ENCODE peak calls at places on chromosomes 6 and 20, in nine cellular contexts. One of them, this sample, is unnamed.

GRCh38 chr6:20630617-20631448 is 96.6 kb downstream of the CDKAL1 start:
- DNase-seq in NCI-H2081 treated with DMSO at 0.1 percent for 48 hours: no peak
- DNase-seq in DND-41: no peak
- DNase-seq in hepatic stellate cell: no peak
- DNase-seq in lung: no peak
- DNase-seq in A172: no peak
- DNase-seq in activated T-helper 9 cell treated with anti-CD3 and anti-CD28 coated beads, Interleukin-2, amount 50 U/mL, for 16 hours: no peak
- DNase-seq in activated B cell treated with CpG ODN at 0.5 μM for 24 hours: no peak
- DNase-seq in cardiac muscle cell: no peak
- DNase-seq in this sample: no peak

GRCh38 chr6:106098383-106099234 is 12.5 kb downstream of the PRDM1 start:
- DNase-seq in NCI-H2081 treated with DMSO at 0.1 percent for 48 hours: no peak
- DNase-seq in DND-41: no peak
- DNase-seq in hepatic stellate cell: peak; percentile 52
- DNase-seq in lung: peak; percentile 52
- DNase-seq in A172: no peak
- DNase-seq in activated T-helper 9 cell treated with anti-CD3 and anti-CD28 coated beads, Interleukin-2, amount 50 U/mL, for 16 hours: peak; percentile 70
- DNase-seq in activated B cell treated with CpG ODN at 0.5 μM for 24 hours: no peak
- DNase-seq in cardiac muscle cell: peak; percentile 72
- DNase-seq in this sample: peak; percentile 87

GRCh38 chr20:46011631-46012482 is 3.1 kb downstream of the MMP9 start:
- DNase-seq in NCI-H2081 treated with DMSO at 0.1 percent for 48 hours: no peak
- DNase-seq in DND-41: peak; percentile 50
- DNase-seq in hepatic stellate cell: peak; percentile 40
- DNase-seq in lung: peak; percentile 75
- DNase-seq in A172: no peak
- DNase-seq in activated T-helper 9 cell treated with anti-CD3 and anti-CD28 coated beads, Interleukin-2, amount 50 U/mL, for 16 hours: no peak
- DNase-seq in activated B cell treated with CpG ODN at 0.5 μM for 24 hours: no peak
- DNase-seq in cardiac muscle cell: peak; percentile 50
- DNase-seq in this sample: peak; percentile 18

GRCh38 chr6:1838604-1839003 is 228.9 kb downstream of the FOXC1 start:
- DNase-seq in NCI-H2081 treated with DMSO at 0.1 percent for 48 hours: no peak
- DNase-seq in DND-41: no peak
- DNase-seq in hepatic stellate cell: no peak
- DNase-seq in lung: no peak
- DNase-seq in A172: peak; percentile 63
- DNase-seq in activated T-helper 9 cell treated with anti-CD3 and anti-CD28 coated beads, Interleukin-2, amount 50 U/mL, for 16 hours: no peak
- DNase-seq in activated B cell treated with CpG ODN at 0.5 μM for 24 hours: no peak
- DNase-seq in cardiac muscle cell: no peak
- DNase-seq in this sample: no peak

GRCh38 chr6:51182884-51183283 is 364.2 kb downstream of the TFAP2B start:
- DNase-seq in NCI-H2081 treated with DMSO at 0.1 percent for 48 hours: no peak
- DNase-seq in DND-41: no peak
- DNase-seq in hepatic stellate cell: no peak
- DNase-seq in lung: no peak
- DNase-seq in A172: no peak
- DNase-seq in activated T-helper 9 cell treated with anti-CD3 and anti-CD28 coated beads, Interleukin-2, amount 50 U/mL, for 16 hours: no peak
- DNase-seq in activated B cell treated with CpG ODN at 0.5 μM for 24 hours: no peak
- DNase-seq in cardiac muscle cell: no peak
- DNase-seq in this sample: no peak

GRCh38 chr6:150273457-150274309 is 95.1 kb upstream of the IYD start:
- DNase-seq in NCI-H2081 treated with DMSO at 0.1 percent for 48 hours: no peak
- DNase-seq in DND-41: no peak
- DNase-seq in hepatic stellate cell: no peak
- DNase-seq in lung: no peak
- DNase-seq in A172: peak; percentile 52
- DNase-seq in activated T-helper 9 cell treated with anti-CD3 and anti-CD28 coated beads, Interleukin-2, amount 50 U/mL, for 16 hours: no peak
- DNase-seq in activated B cell treated with CpG ODN at 0.5 μM for 24 hours: no peak
- DNase-seq in cardiac muscle cell: no peak
- DNase-seq in this sample: no peak

GRCh38 chr6:109318328-109318876 is 63.9 kb downstream of the CD164 start:
- DNase-seq in NCI-H2081 treated with DMSO at 0.1 percent for 48 hours: no peak
- DNase-seq in DND-41: peak; percentile 33
- DNase-seq in hepatic stellate cell: no peak
- DNase-seq in lung: no peak
- DNase-seq in A172: no peak
- DNase-seq in activated T-helper 9 cell treated with anti-CD3 and anti-CD28 coated beads, Interleukin-2, amount 50 U/mL, for 16 hours: no peak
- DNase-seq in activated B cell treated with CpG ODN at 0.5 μM for 24 hours: no peak
- DNase-seq in cardiac muscle cell: no peak
- DNase-seq in this sample: no peak

GRCh38 chr20:6029538-6029937 is 24.3 kb downstream of the LRRN4 start:
- DNase-seq in NCI-H2081 treated with DMSO at 0.1 percent for 48 hours: no peak
- DNase-seq in DND-41: no peak
- DNase-seq in hepatic stellate cell: no peak
- DNase-seq in lung: no peak
- DNase-seq in A172: no peak
- DNase-seq in activated T-helper 9 cell treated with anti-CD3 and anti-CD28 coated beads, Interleukin-2, amount 50 U/mL, for 16 hours: no peak
- DNase-seq in activated B cell treated with CpG ODN at 0.5 μM for 24 hours: no peak
- DNase-seq in cardiac muscle cell: peak; percentile 45
- DNase-seq in this sample: no peak

GRCh38 chr6:115838763-115839401 is 221.8 kb downstream of the FRK start:
- DNase-seq in NCI-H2081 treated with DMSO at 0.1 percent for 48 hours: no peak
- DNase-seq in DND-41: peak; percentile 10
- DNase-seq in hepatic stellate cell: peak; percentile 6
- DNase-seq in lung: no peak
- DNase-seq in A172: peak; percentile 56
- DNase-seq in activated T-helper 9 cell treated with anti-CD3 and anti-CD28 coated beads, Interleukin-2, amount 50 U/mL, for 16 hours: no peak
- DNase-seq in activated B cell treated with CpG ODN at 0.5 μM for 24 hours: no peak
- DNase-seq in cardiac muscle cell: peak; percentile 35
- DNase-seq in this sample: no peak

GRCh38 chr6:91152824-91153223 is 566.0 kb upstream of the MAP3K7 start:
- DNase-seq in NCI-H2081 treated with DMSO at 0.1 percent for 48 hours: no peak
- DNase-seq in DND-41: no peak
- DNase-seq in hepatic stellate cell: no peak
- DNase-seq in lung: no peak
- DNase-seq in A172: no peak
- DNase-seq in activated T-helper 9 cell treated with anti-CD3 and anti-CD28 coated beads, Interleukin-2, amount 50 U/mL, for 16 hours: no peak
- DNase-seq in activated B cell treated with CpG ODN at 0.5 μM for 24 hours: no peak
- DNase-seq in cardiac muscle cell: no peak
- DNase-seq in this sample: no peak

GRCh38 chr20:40279390-40279789 is 409.6 kb downstream of the MAFB start:
- DNase-seq in NCI-H2081 treated with DMSO at 0.1 percent for 48 hours: no peak
- DNase-seq in DND-41: no peak
- DNase-seq in hepatic stellate cell: peak; percentile 48
- DNase-seq in lung: no peak
- DNase-seq in A172: peak; percentile 56
- DNase-seq in activated T-helper 9 cell treated with anti-CD3 and anti-CD28 coated beads, Interleukin-2, amount 50 U/mL, for 16 hours: no peak
- DNase-seq in activated B cell treated with CpG ODN at 0.5 μM for 24 hours: no peak
- DNase-seq in cardiac muscle cell: peak; percentile 82
- DNase-seq in this sample: no peak

GRCh38 chr6:25173951-25174474 is 105.2 kb upstream of the CARMIL1 start:
- DNase-seq in NCI-H2081 treated with DMSO at 0.1 percent for 48 hours: no peak
- DNase-seq in DND-41: no peak
- DNase-seq in hepatic stellate cell: peak; percentile 50
- DNase-seq in lung: no peak
- DNase-seq in A172: peak; percentile 92
- DNase-seq in activated T-helper 9 cell treated with anti-CD3 and anti-CD28 coated beads, Interleukin-2, amount 50 U/mL, for 16 hours: no peak
- DNase-seq in activated B cell treated with CpG ODN at 0.5 μM for 24 hours: no peak
- DNase-seq in cardiac muscle cell: peak; percentile 94
- DNase-seq in this sample: no peak